ENCODE peak calls at places on chromosomes 3 and 15, in four cellular contexts. Y is K562, L is HepG2, B is GM12878. M is an unnamed sample.

GRCh38 chr3:8648873-8649741 is 4.5 kb upstream of the SSUH2 start:
- DNase-seq in Y (no peak), L (peak), B (no peak), M (no peak)

GRCh38 chr3:40504636-40505430 is 1.0 kb upstream of the ZNF620 start:
- DNase-seq in Y (no peak), L (peak), B (no peak), M (no peak)

GRCh38 chr3:194333212-194333980 is 17.7 kb downstream of the CPN2 start:
- DNase-seq in Y (peak), L (peak), B (no peak), M (peak)

GRCh38 chr3:114119776-114120175 is 59.1 kb downstream of the DRD3 start:
- DNase-seq in Y (no peak), L (no peak), B (no peak), M (no peak)

GRCh38 chr3:171807806-171808205 is 2.5 kb downstream of the PLD1 start:
- DNase-seq in Y (no peak), L (peak), B (no peak), M (no peak)

GRCh38 chr3:21273256-21273999 is 477.6 kb downstream of the ZNF385D start:
- DNase-seq in Y (no peak), L (no peak), B (no peak), M (no peak)

GRCh38 chr3:58683001-58683845 is 16.6 kb upstream of the FAM3D start:
- DNase-seq in Y (no peak), L (no peak), B (peak), M (no peak)

GRCh38 chr3:99765042-99765942 is 52.4 kb upstream of the CMSS1 start:
- DNase-seq in Y (no peak), L (no peak), B (no peak), M (no peak)

GRCh38 chr3:38264307-38264706 is 1.3 kb upstream of the SLC22A13 start:
- DNase-seq in Y (no peak), L (no peak), B (no peak), M (no peak)

GRCh38 chr15:56608140-56608778 is 125.0 kb downstream of the ZNF280D start:
- DNase-seq in Y (no peak), L (no peak), B (peak), M (no peak)

GRCh38 chr15:91182096-91182495 is 82.0 kb downstream of the SV2B start:
- DNase-seq in Y (no peak), L (no peak), B (no peak), M (no peak)

GRCh38 chr3:14837864-14838263 is 19.1 kb downstream of the FGD5 start:
- DNase-seq in Y (no peak), L (no peak), B (no peak), M (no peak)

GRCh38 chr3:171255236-171255806 is 204.9 kb downstream of the TNIK start:
- DNase-seq in Y (no peak), L (no peak), B (peak), M (no peak)

GRCh38 chr3:151537751-151538150 is 76.9 kb upstream of the IGSF10 start:
- DNase-seq in Y (no peak), L (no peak), B (no peak), M (no peak)

GRCh38 chr3:33810545-33810944 is 12.1 kb downstream of the PDCD6IP start:
- DNase-seq in Y (no peak), L (peak), B (no peak), M (no peak)

GRCh38 chr3:46867550-46867898 is 4.3 kb upstream of the MYL3 start:
- DNase-seq in Y (no peak), L (no peak), B (no peak), M (no peak)

GRCh38 chr3:48661501-48662139 is 1.1 kb downstream of the CELSR3 start:
- DNase-seq in Y (peak), L (peak), B (no peak), M (peak)

GRCh38 chr15:41323611-41324010 is 8.8 kb downstream of the OIP5 start:
- DNase-seq in Y (no peak), L (no peak), B (no peak), M (no peak)

GRCh38 chr3:58564456-58565160 is 12.6 kb downstream of the FAM107A start:
- DNase-seq in Y (no peak), L (peak), B (no peak), M (no peak)

GRCh38 chr15:38128389-38128788 is 124.2 kb upstream of the SPRED1 start:
- DNase-seq in Y (no peak), L (no peak), B (no peak), M (no peak)

GRCh38 chr15:48962662-48963523 is 826 bp downstream of the SHC4 start:
- DNase-seq in Y (no peak), L (no peak), B (no peak), M (peak)

GRCh38 chr15:66078196-66078928 is 175.2 kb downstream of the MEGF11 start:
- DNase-seq in Y (no peak), L (no peak), B (no peak), M (no peak)

GRCh38 chr15:29091666-29092065 is 178.0 kb downstream of the NSMCE3 start:
- DNase-seq in Y (no peak), L (no peak), B (no peak), M (no peak)

GRCh38 chr15:41932939-41933725 is 39.2 kb downstream of the EHD4 start:
- DNase-seq in Y (no peak), L (no peak), B (no peak), M (no peak)

GRCh38 chr3:112734718-112735350 is 93.9 kb upstream of the CCDC80 start:
- DNase-seq in Y (peak), L (peak), B (peak), M (peak)

GRCh38 chr15:68614621-68615035 is 35.8 kb downstream of the CORO2B start:
- DNase-seq in Y (no peak), L (no peak), B (no peak), M (no peak)

GRCh38 chr3:54257114-54257513 is 134.8 kb downstream of the CACNA2D3 start:
- DNase-seq in Y (no peak), L (no peak), B (no peak), M (no peak)

GRCh38 chr15:90315276-90315982 is 36.7 kb upstream of the ZNF774 start:
- DNase-seq in Y (no peak), L (peak), B (no peak), M (no peak)

GRCh38 chr3:172040976-172041963 is 1.9 kb downstream of the FNDC3B start:
- DNase-seq in Y (no peak), L (no peak), B (no peak), M (no peak)

GRCh38 chr3:59609967-59610366 is 560.1 kb upstream of the CFAP20DC start:
- DNase-seq in Y (no peak), L (no peak), B (no peak), M (no peak)

GRCh38 chr3:151402349-151402748 is 17.8 kb upstream of the P2RY12 start:
- DNase-seq in Y (no peak), L (no peak), B (no peak), M (no peak)

GRCh38 chr15:44667039-44667360 is 3.5 kb upstream of the SPG11 start:
- DNase-seq in Y (no peak), L (no peak), B (no peak), M (no peak)

GRCh38 chr3:43531835-43532234 is 90.0 kb downstream of the ANO10 start:
- DNase-seq in Y (no peak), L (peak), B (no peak), M (no peak)

GRCh38 chr15:84715442-84716035 is 400 bp downstream of the SEC11A start:
- DNase-seq in Y (peak), L (no peak), B (no peak), M (peak)

GRCh38 chr15:26261413-26261812 is 398.3 kb upstream of the ATP10A start:
- DNase-seq in Y (no peak), L (no peak), B (no peak), M (no peak)

GRCh38 chr15:55764398-55764797 is 21.4 kb upstream of the PRTG start:
- DNase-seq in Y (no peak), L (no peak), B (no peak), M (no peak)

GRCh38 chr3:143808999-143809700 is 39.1 kb downstream of the SLC9A9 start:
- DNase-seq in Y (no peak), L (no peak), B (no peak), M (no peak)

GRCh38 chr3:184748219-184749135 is 36.6 kb upstream of the MAGEF1 start:
- DNase-seq in Y (peak), L (peak), B (peak), M (no peak)

GRCh38 chr3:36709826-36710365 is 54.5 kb downstream of the DCLK3 start:
- DNase-seq in Y (no peak), L (no peak), B (no peak), M (no peak)

GRCh38 chr3:36705015-36705414 is 59.3 kb downstream of the DCLK3 start:
- DNase-seq in Y (no peak), L (no peak), B (no peak), M (no peak)

GRCh38 chr3:36710606-36711005 is 53.7 kb downstream of the DCLK3 start:
- DNase-seq in Y (no peak), L (no peak), B (no peak), M (no peak)

GRCh38 chr3:36709281-36709680 is 55.1 kb downstream of the DCLK3 start:
- DNase-seq in Y (no peak), L (no peak), B (no peak), M (no peak)

GRCh38 chr3:36707623-36708409 is 56.5 kb downstream of the DCLK3 start:
- DNase-seq in Y (peak), L (no peak), B (no peak), M (no peak)
- TF ChIP-seq FOXK2 in Y (no peak), L (no peak), B (no peak), M (no peak)

GRCh38 chr15:75174736-75175135 is 26.9 kb upstream of the C15orf39 start:
- DNase-seq in Y (no peak), L (no peak), B (no peak), M (no peak)

GRCh38 chr15:75174102-75174501 is 27.6 kb upstream of the C15orf39 start:
- DNase-seq in Y (no peak), L (no peak), B (no peak), M (no peak)

GRCh38 chr15:75178171-75178937 is 23.3 kb upstream of the C15orf39 start:
- DNase-seq in Y (peak), L (peak), B (no peak), M (no peak)

GRCh38 chr15:75177360-75178071 is 24.2 kb upstream of the C15orf39 start:
- DNase-seq in Y (no peak), L (no peak), B (no peak), M (no peak)

GRCh38 chr15:75176404-75176761 is 25.3 kb upstream of the C15orf39 start:
- DNase-seq in Y (no peak), L (peak), B (no peak), M (no peak)
- TF ChIP-seq FOXK2 in Y (no peak), L (no peak), B (no peak), M (no peak)

DNA sequence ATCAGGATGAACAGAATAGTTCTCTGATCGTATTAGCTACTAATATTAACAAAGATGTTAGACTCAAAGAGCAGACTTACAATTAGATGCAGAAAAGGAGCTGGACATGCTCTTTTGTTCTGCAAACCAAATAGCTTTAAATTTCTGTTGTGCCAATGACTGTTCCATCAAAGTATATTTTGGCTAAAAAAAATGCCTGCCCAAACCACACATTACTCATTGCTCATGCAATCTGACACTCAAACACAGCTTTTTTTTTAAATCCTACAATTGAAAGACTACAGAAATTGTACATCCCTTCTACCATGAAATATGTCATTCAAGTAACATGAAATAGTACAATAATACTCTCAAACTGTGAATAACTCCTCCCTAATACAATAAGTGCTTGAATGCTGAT is 48.6 kb downstream of the SHOX2 start:
- DNase-seq in Y (no peak), L (no peak), B (no peak), M (no peak)
- TF ChIP-seq FOXK2 in Y (no peak), L (no peak), B (no peak), M (no peak)

GRCh38 chr3:52794612-52795099 is at the start of gene ITIH3:
- DNase-seq in Y (no peak), L (peak), B (no peak), M (no peak)
- TF ChIP-seq FOXK2 in Y (no peak), L (no peak), B (no peak), M (no peak)

GRCh38 chr3:2847062-2847841 is 262.9 kb downstream of the IL5RA start:
- DNase-seq in Y (no peak), L (no peak), B (no peak), M (no peak)
- TF ChIP-seq FOXK2 in Y (no peak), L (no peak), B (no peak), M (no peak)

DNA sequence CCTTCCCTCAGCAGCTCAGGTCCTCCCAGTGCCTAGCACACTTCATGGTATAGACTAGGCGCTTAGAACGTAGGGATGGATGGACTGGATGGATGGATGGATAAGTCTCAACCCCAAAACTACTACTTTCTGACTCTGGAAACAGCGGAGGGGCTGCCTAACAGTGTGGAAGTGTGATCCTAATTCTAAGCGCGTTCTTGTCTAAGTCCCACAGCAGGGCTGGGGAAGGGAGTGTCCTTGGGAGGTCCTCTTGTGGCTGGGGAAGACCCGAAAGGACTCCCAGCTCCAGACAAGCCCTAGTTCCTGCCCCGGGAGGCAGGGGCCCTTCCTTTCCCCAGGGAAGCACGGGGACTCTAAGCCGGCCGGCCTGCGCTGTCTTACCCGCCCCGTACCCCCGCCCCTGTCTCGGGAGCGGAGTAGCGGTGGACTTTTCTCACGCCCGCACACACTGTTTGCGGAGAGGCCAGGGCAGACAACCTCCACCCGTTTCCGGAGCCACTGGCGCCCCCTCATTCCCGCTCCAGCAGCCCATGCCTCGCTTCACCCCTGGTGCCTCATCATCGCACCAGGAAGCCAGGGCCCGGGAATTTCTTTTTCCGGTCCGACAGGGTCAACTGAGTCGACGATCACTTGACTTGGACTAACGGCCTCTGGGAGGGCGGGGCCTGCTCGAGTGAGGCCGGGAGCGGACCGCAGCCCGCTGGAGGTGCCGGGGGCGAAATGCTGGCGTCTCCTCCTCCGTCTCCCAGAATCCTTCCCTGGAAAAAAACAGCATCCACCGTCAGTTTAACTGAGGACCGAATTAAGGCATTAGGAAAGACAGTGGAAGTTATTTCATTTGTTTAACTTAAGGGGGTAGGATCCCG is 133.3 kb downstream of the TBC1D2B start:
- DNase-seq in Y (peak), L (peak), B (no peak), M (peak)
- TF ChIP-seq FOXK2 in Y (no peak), L (no peak), B (no peak), M (no peak)